ENCODE peak calls at places on chromosomes 4 and X, in six cellular contexts. One of them, this sample, is unnamed. For H3K27me3, the result is how much of the 10 kb centered on the place peaks cover.

GRCh38 chr4:112982677-112983076 is 66.8 kb upstream of the ANK2 start:
- DNase-seq in right lobe of liver: no peak
- DNase-seq in uterus: no peak
- DNase-seq in suprapubic skin: no peak
- DNase-seq in ascending aorta: no peak
- DNase-seq in HepG2: no peak
- DNase-seq in this sample: no peak

GRCh38 chrX:13646154-13646549 is 6.8 kb upstream of the TCEANC start:
- DNase-seq in HepG2: peak
- DNase-seq in right lobe of liver: peak
- DNase-seq in uterus: peak
- DNase-seq in ascending aorta: peak
- DNase-seq in suprapubic skin: no peak
- DNase-seq in this sample: peak

GRCh38 chrX:131577433-131577832 is 33.6 kb downstream of the OR13H1 start:
- DNase-seq in uterus: no peak
- DNase-seq in suprapubic skin: no peak
- DNase-seq in HepG2: no peak
- DNase-seq in ascending aorta: no peak
- DNase-seq in right lobe of liver: no peak
- DNase-seq in this sample: no peak

GRCh38 chr4:1027219-1027915 is 15.9 kb downstream of the FGFRL1 start:
- DNase-seq in HepG2: no peak
- DNase-seq in ascending aorta: no peak
- DNase-seq in suprapubic skin: no peak
- DNase-seq in uterus: no peak
- DNase-seq in right lobe of liver: no peak
- DNase-seq in this sample: no peak

GRCh38 chr4:108036252-108036651 is 46.6 kb downstream of the HADH start:
- DNase-seq in uterus: no peak
- DNase-seq in right lobe of liver: no peak
- DNase-seq in HepG2: no peak
- DNase-seq in ascending aorta: no peak
- DNase-seq in suprapubic skin: no peak
- DNase-seq in this sample: no peak

GRCh38 chrX:29690061-29690460 is 525.3 kb upstream of the MAGEB2 start:
- DNase-seq in ascending aorta: no peak
- DNase-seq in HepG2: no peak
- DNase-seq in suprapubic skin: no peak
- DNase-seq in right lobe of liver: no peak
- DNase-seq in uterus: no peak
- DNase-seq in this sample: no peak

GRCh38 chr4:176745902-176746301 is 46.8 kb downstream of the VEGFC start:
- DNase-seq in uterus: no peak
- DNase-seq in right lobe of liver: no peak
- DNase-seq in suprapubic skin: no peak
- DNase-seq in ascending aorta: no peak
- DNase-seq in HepG2: no peak
- DNase-seq in this sample: no peak

GRCh38 chr4:77582716-77583115 is 22.9 kb upstream of the CXCL13 start:
- DNase-seq in right lobe of liver: no peak
- DNase-seq in ascending aorta: no peak
- DNase-seq in uterus: no peak
- DNase-seq in HepG2: no peak
- DNase-seq in suprapubic skin: no peak
- DNase-seq in this sample: no peak

GRCh38 chr4:89914609-89915008 is 20.0 kb downstream of the MMRN1 start:
- DNase-seq in right lobe of liver: no peak
- DNase-seq in HepG2: no peak
- DNase-seq in ascending aorta: no peak
- DNase-seq in suprapubic skin: no peak
- DNase-seq in uterus: no peak
- DNase-seq in this sample: no peak

GRCh38 chrX:130079824-130080406 is 30.4 kb downstream of the ELF4 start:
- DNase-seq in ascending aorta: no peak
- DNase-seq in uterus: peak
- DNase-seq in HepG2: peak
- DNase-seq in right lobe of liver: peak
- DNase-seq in suprapubic skin: no peak
- DNase-seq in this sample: no peak
- TF ChIP-seq CTCF in ascending aorta: peak
- TF ChIP-seq CTCF in uterus: peak
- TF ChIP-seq CTCF in HepG2: peak
- TF ChIP-seq CTCF in right lobe of liver: peak
- TF ChIP-seq CTCF in suprapubic skin: peak
- TF ChIP-seq CTCF in this sample: peak

GRCh38 chr4:75698162-75698962 is 25.2 kb upstream of the G3BP2 start:
- DNase-seq in HepG2: no peak
- DNase-seq in suprapubic skin: no peak
- DNase-seq in uterus: no peak
- DNase-seq in ascending aorta: peak
- DNase-seq in right lobe of liver: no peak
- DNase-seq in this sample: no peak
- H3K4me3 ChIP-seq in HepG2: no peak
- H3K4me3 ChIP-seq in suprapubic skin: no peak
- H3K4me3 ChIP-seq in uterus: no peak
- H3K4me3 ChIP-seq in ascending aorta: no peak
- H3K4me3 ChIP-seq in right lobe of liver: no peak
- H3K4me3 ChIP-seq in this sample: no peak

GRCh38 chrX:72358313-72358712 is 52.6 kb upstream of the CITED1 start:
- DNase-seq in suprapubic skin: no peak
- DNase-seq in right lobe of liver: no peak
- DNase-seq in HepG2: no peak
- DNase-seq in ascending aorta: no peak
- DNase-seq in uterus: no peak
- DNase-seq in this sample: no peak
- H3K27me3 ChIP-seq in suprapubic skin: under half
- H3K27me3 ChIP-seq in right lobe of liver: under half
- H3K27me3 ChIP-seq in HepG2: under half
- H3K27me3 ChIP-seq in ascending aorta: under half
- H3K27me3 ChIP-seq in uterus: under half
- H3K27me3 ChIP-seq in this sample: under half

GRCh38 chrX:134020910-134021309 is 35.5 kb upstream of the GPC3 start:
- DNase-seq in suprapubic skin: no peak
- DNase-seq in uterus: no peak
- DNase-seq in right lobe of liver: no peak
- DNase-seq in ascending aorta: no peak
- DNase-seq in HepG2: peak
- DNase-seq in this sample: no peak

GRCh38 chrX:134023851-134024281 is 38.5 kb upstream of the GPC3 start:
- DNase-seq in right lobe of liver: no peak
- DNase-seq in uterus: no peak
- DNase-seq in HepG2: peak
- DNase-seq in suprapubic skin: no peak
- DNase-seq in ascending aorta: no peak
- DNase-seq in this sample: no peak

GRCh38 chrX:134024686-134025377 is 39.4 kb upstream of the GPC3 start:
- DNase-seq in ascending aorta: no peak
- DNase-seq in HepG2: no peak
- DNase-seq in uterus: no peak
- DNase-seq in right lobe of liver: no peak
- DNase-seq in suprapubic skin: no peak
- DNase-seq in this sample: no peak

GRCh38 chrX:134025986-134026731 is 40.8 kb upstream of the GPC3 start:
- DNase-seq in right lobe of liver: no peak
- DNase-seq in suprapubic skin: no peak
- DNase-seq in ascending aorta: no peak
- DNase-seq in HepG2: peak
- DNase-seq in uterus: no peak
- DNase-seq in this sample: no peak

DNA sequence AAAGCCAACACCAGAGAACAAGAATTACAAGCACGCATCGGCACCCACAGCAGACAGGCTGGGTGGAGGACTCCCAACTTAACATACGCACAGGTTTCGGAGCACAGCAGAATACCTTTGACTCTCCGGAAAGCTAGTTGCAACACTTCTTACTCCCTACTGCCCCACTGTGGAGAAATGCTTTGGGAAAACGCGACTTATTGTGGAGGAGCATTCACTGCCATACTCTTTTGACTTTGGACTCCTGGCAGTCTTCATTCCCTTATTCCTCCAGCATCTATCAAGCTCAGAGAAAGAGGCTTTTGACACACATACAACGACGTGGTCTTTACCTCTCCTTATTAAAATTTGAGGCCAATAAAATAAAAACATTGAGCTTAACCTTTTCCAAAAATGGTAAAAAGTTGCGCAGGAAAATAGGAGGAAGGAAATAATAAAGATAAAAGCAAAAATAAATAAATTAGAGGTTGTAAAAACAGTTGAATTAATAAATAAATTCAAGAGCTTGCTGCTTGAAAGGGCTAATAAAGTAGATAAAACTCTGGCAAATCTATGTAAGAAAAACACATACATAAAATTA is 41.4 kb upstream of the GPC3 start:
- DNase-seq in suprapubic skin: no peak
- DNase-seq in uterus: peak
- DNase-seq in right lobe of liver: peak
- DNase-seq in ascending aorta: peak
- DNase-seq in HepG2: peak
- DNase-seq in this sample: no peak
- TF ChIP-seq CTCF in suprapubic skin: peak
- TF ChIP-seq CTCF in uterus: peak
- TF ChIP-seq CTCF in right lobe of liver: peak
- TF ChIP-seq CTCF in ascending aorta: peak
- TF ChIP-seq CTCF in HepG2: peak
- TF ChIP-seq CTCF in this sample: peak

GRCh38 chrX:55379396-55379795 is 72.5 kb upstream of the MAGEH1 start:
- DNase-seq in right lobe of liver: no peak
- DNase-seq in ascending aorta: no peak
- DNase-seq in uterus: no peak
- DNase-seq in HepG2: no peak
- DNase-seq in suprapubic skin: no peak
- DNase-seq in this sample: no peak
- H3K4me3 ChIP-seq in right lobe of liver: no peak
- H3K4me3 ChIP-seq in ascending aorta: no peak
- H3K4me3 ChIP-seq in uterus: no peak
- H3K4me3 ChIP-seq in HepG2: no peak
- H3K4me3 ChIP-seq in suprapubic skin: no peak
- H3K4me3 ChIP-seq in this sample: no peak

DNA sequence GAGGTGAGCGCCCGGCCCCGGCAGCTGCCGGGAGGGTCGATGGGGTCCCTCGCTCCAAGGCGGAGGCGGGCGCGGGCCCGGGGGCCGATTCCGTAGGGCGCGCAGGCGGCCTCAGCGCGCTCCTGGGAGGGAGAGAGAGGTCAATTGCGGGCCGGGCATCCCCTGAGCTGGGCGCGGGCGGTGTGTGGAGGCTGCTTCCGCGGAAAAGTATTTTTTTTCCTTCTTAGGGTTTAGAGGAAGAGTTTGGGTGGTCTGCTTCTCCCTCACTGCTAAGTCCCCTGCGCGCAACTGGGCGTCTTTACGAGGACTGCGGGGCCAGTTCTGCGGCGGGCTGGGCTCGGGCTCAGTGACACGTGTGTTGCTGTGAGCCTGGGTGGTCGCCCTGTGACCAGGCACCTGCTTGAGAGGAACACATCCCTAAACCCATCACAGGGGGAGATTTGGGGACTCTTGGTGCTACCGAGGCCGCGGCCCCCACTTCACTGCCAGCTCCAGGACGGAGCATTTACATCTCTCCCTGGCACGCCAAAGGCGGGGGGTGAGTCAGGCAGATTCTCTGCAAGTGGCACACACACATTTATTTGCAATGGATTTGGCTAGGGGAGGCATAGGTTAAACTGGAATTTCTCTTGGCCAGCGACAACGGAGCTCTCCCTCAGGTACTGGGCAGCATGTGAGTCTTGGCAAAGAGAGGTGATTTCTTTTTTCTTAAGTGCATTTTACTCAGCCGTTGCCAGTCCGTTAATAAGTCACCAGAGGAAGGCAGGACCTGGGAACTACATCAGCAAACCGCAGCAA is 151.2 kb upstream of the SLC4A4 start:
- DNase-seq in right lobe of liver: peak
- DNase-seq in uterus: no peak
- DNase-seq in HepG2: no peak
- DNase-seq in suprapubic skin: no peak
- DNase-seq in ascending aorta: no peak
- DNase-seq in this sample: peak
- H3K27me3 ChIP-seq in right lobe of liver: under half
- H3K27me3 ChIP-seq in uterus: under half
- H3K27me3 ChIP-seq in HepG2: under half
- H3K27me3 ChIP-seq in suprapubic skin: under half
- H3K27me3 ChIP-seq in ascending aorta: under half
- H3K27me3 ChIP-seq in this sample: under half

DNA sequence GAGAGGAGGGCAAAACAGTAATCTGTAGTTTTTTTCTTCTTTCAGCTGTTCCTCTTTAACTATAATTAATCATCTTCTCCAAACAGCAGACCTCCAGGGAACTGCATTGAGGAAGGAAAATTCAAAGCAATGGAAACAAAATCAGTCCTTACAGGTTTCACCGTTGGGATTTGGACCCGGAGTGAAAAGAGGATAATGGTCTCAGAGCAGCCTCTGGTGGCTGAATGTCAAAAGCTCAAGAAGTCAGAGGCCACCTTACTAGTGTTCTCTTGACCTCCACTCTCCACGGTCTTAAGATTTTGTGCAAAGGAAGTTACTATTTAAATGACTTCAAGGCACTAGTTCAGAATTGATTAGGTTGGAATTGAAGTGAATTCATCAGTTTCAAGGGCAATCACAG is 16.0 kb upstream of the MID1 start:
- DNase-seq in uterus: peak
- DNase-seq in suprapubic skin: no peak
- DNase-seq in HepG2: no peak
- DNase-seq in right lobe of liver: no peak
- DNase-seq in ascending aorta: no peak
- DNase-seq in this sample: no peak
- TF ChIP-seq CTCF in uterus: peak
- TF ChIP-seq CTCF in suprapubic skin: peak
- TF ChIP-seq CTCF in HepG2: no peak
- TF ChIP-seq CTCF in right lobe of liver: peak
- TF ChIP-seq CTCF in ascending aorta: peak
- TF ChIP-seq CTCF in this sample: peak

DNA sequence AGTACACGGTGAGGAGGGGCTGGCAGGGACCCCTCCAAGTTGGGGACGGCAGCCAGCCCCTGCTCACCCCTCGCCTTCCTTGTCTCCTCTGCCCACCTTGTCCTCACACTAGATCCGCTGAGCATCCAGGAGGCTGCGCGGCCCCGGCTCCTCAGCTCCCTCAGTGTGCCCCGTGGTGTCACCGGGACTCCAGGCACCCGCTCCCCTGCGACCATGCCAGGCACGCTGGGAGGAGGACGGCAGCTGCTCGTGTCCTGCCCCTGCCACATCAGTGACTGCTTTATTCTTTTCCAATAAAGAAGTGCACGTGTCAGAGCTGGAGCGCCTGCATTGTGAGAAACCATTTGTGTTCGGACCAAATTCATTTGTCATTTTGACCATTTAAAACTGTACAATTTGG is 6.4 kb downstream of the FAM50A start:
- DNase-seq in right lobe of liver: no peak
- DNase-seq in uterus: no peak
- DNase-seq in ascending aorta: no peak
- DNase-seq in HepG2: no peak
- DNase-seq in suprapubic skin: no peak
- DNase-seq in this sample: no peak
- H3K4me3 ChIP-seq in right lobe of liver: no peak
- H3K4me3 ChIP-seq in uterus: no peak
- H3K4me3 ChIP-seq in ascending aorta: no peak
- H3K4me3 ChIP-seq in HepG2: no peak
- H3K4me3 ChIP-seq in suprapubic skin: no peak
- H3K4me3 ChIP-seq in this sample: no peak